ENCODE peak calls at places on chromosomes 7 and 10, in ten cellular contexts. One of them, this sample, is unnamed.

GRCh38 chr10:46091080-46091833 is 45.2 kb upstream of the MSMB start:
- DNase-seq in neuronal stem cell: no peak
- DNase-seq in ascending aorta: no peak
- DNase-seq in mesendoderm: no peak
- DNase-seq in IMR-90: no peak
- DNase-seq in CD4-positive, alpha-beta T cell: no peak
- DNase-seq in fibroblast of lung: no peak
- DNase-seq in lower lobe of right lung: no peak
- DNase-seq in right atrium auricular region: peak
- DNase-seq in SJSA1: no peak
- DNase-seq in this sample: no peak

GRCh38 chr7:133590795-133591194 is 337.9 kb downstream of the EXOC4 start:
- DNase-seq in neuronal stem cell: no peak
- DNase-seq in ascending aorta: no peak
- DNase-seq in mesendoderm: no peak
- DNase-seq in IMR-90: no peak
- DNase-seq in CD4-positive, alpha-beta T cell: no peak
- DNase-seq in fibroblast of lung: no peak
- DNase-seq in lower lobe of right lung: no peak
- DNase-seq in right atrium auricular region: no peak
- DNase-seq in SJSA1: no peak
- DNase-seq in this sample: no peak

GRCh38 chr7:42274052-42274451 is 37.0 kb upstream of the GLI3 start:
- DNase-seq in neuronal stem cell: no peak
- DNase-seq in ascending aorta: no peak
- DNase-seq in mesendoderm: no peak
- DNase-seq in IMR-90: peak
- DNase-seq in CD4-positive, alpha-beta T cell: no peak
- DNase-seq in fibroblast of lung: peak
- DNase-seq in lower lobe of right lung: no peak
- DNase-seq in right atrium auricular region: no peak
- DNase-seq in SJSA1: no peak
- DNase-seq in this sample: no peak

GRCh38 chr7:134678115-134678514 is 31.5 kb downstream of the BPGM start:
- DNase-seq in neuronal stem cell: no peak
- DNase-seq in ascending aorta: no peak
- DNase-seq in mesendoderm: peak
- DNase-seq in IMR-90: no peak
- DNase-seq in CD4-positive, alpha-beta T cell: no peak
- DNase-seq in fibroblast of lung: no peak
- DNase-seq in lower lobe of right lung: no peak
- DNase-seq in right atrium auricular region: no peak
- DNase-seq in SJSA1: no peak
- DNase-seq in this sample: no peak

GRCh38 chr7:153027210-153027609 is 267.7 kb downstream of the ACTR3B start:
- DNase-seq in neuronal stem cell: no peak
- DNase-seq in ascending aorta: no peak
- DNase-seq in mesendoderm: no peak
- DNase-seq in IMR-90: no peak
- DNase-seq in CD4-positive, alpha-beta T cell: no peak
- DNase-seq in fibroblast of lung: no peak
- DNase-seq in lower lobe of right lung: no peak
- DNase-seq in right atrium auricular region: no peak
- DNase-seq in SJSA1: no peak
- DNase-seq in this sample: no peak

GRCh38 chr7:36346260-36346831 is 43.3 kb upstream of the ANLN start:
- DNase-seq in neuronal stem cell: no peak
- DNase-seq in ascending aorta: no peak
- DNase-seq in mesendoderm: no peak
- DNase-seq in IMR-90: no peak
- DNase-seq in CD4-positive, alpha-beta T cell: no peak
- DNase-seq in fibroblast of lung: no peak
- DNase-seq in lower lobe of right lung: no peak
- DNase-seq in right atrium auricular region: no peak
- DNase-seq in SJSA1: no peak
- DNase-seq in this sample: no peak

GRCh38 chr7:105638324-105638723 is 57.0 kb upstream of the EFCAB10 start:
- DNase-seq in neuronal stem cell: no peak
- DNase-seq in ascending aorta: no peak
- DNase-seq in mesendoderm: no peak
- DNase-seq in IMR-90: no peak
- DNase-seq in CD4-positive, alpha-beta T cell: no peak
- DNase-seq in fibroblast of lung: no peak
- DNase-seq in lower lobe of right lung: no peak
- DNase-seq in right atrium auricular region: no peak
- DNase-seq in SJSA1: no peak
- DNase-seq in this sample: no peak

GRCh38 chr7:28990200-28990960 is 32.2 kb upstream of the TRIL start:
- DNase-seq in neuronal stem cell: no peak
- DNase-seq in ascending aorta: no peak
- DNase-seq in mesendoderm: no peak
- DNase-seq in IMR-90: no peak
- DNase-seq in CD4-positive, alpha-beta T cell: no peak
- DNase-seq in fibroblast of lung: peak
- DNase-seq in lower lobe of right lung: no peak
- DNase-seq in right atrium auricular region: no peak
- DNase-seq in SJSA1: no peak
- DNase-seq in this sample: no peak

GRCh38 chr7:46636022-46636421 is 715.0 kb upstream of the IGFBP3 start:
- DNase-seq in neuronal stem cell: no peak
- DNase-seq in ascending aorta: no peak
- DNase-seq in mesendoderm: no peak
- DNase-seq in IMR-90: no peak
- DNase-seq in CD4-positive, alpha-beta T cell: no peak
- DNase-seq in fibroblast of lung: no peak
- DNase-seq in lower lobe of right lung: no peak
- DNase-seq in right atrium auricular region: no peak
- DNase-seq in SJSA1: no peak
- DNase-seq in this sample: no peak

GRCh38 chr10:1467450-1467849 is 269.9 kb downstream of the ADARB2 start:
- DNase-seq in neuronal stem cell: no peak
- DNase-seq in ascending aorta: no peak
- DNase-seq in mesendoderm: no peak
- DNase-seq in IMR-90: no peak
- DNase-seq in CD4-positive, alpha-beta T cell: no peak
- DNase-seq in fibroblast of lung: no peak
- DNase-seq in lower lobe of right lung: no peak
- DNase-seq in right atrium auricular region: no peak
- DNase-seq in SJSA1: no peak
- DNase-seq in this sample: no peak

GRCh38 chr7:7772385-7772784 is 54.0 kb upstream of the RPA3 start:
- DNase-seq in neuronal stem cell: no peak
- DNase-seq in ascending aorta: no peak
- DNase-seq in mesendoderm: no peak
- DNase-seq in IMR-90: peak
- DNase-seq in CD4-positive, alpha-beta T cell: no peak
- DNase-seq in fibroblast of lung: peak
- DNase-seq in lower lobe of right lung: no peak
- DNase-seq in right atrium auricular region: no peak
- DNase-seq in SJSA1: peak
- DNase-seq in this sample: no peak

DNA sequence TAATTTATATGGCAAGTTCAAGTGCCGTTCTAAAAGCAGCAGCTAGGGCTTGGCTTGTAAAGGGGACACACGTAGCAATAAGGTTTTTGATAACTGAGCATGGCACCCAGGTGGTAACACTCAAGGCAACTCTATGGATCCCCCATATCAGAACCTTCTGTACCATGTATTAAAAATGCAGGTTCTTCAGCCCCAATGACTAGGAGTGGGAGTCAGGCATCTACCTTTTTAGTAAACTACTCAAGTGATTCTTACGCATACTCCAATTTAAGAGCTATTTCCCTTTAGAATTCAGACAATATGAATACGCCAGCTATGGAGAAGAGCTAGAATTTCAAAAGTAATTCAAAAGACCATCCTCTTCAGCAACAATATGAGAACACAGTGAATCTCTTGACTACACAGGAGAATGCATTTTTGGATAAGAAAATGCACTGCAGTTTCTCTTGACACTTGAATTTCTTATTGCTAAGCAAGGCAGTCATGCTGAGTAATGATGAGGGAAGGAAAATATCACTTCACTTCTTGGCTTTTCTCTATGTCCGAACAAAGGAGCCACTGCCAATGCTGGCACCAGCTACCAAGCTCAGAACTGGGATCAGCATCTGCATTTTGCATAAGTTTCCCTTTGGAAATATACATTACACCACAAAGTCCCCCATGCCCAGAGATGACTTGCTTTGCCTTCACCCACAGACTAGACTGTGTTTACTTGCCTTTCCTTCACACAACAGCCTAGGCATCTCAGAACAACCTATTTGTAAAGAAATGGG is 53.5 kb downstream of the ABLIM1 start:
- DNase-seq in neuronal stem cell: no peak
- DNase-seq in ascending aorta: no peak
- DNase-seq in mesendoderm: no peak
- DNase-seq in IMR-90: no peak
- DNase-seq in CD4-positive, alpha-beta T cell: no peak
- DNase-seq in fibroblast of lung: no peak
- DNase-seq in lower lobe of right lung: no peak
- DNase-seq in right atrium auricular region: no peak
- DNase-seq in SJSA1: no peak
- DNase-seq in this sample: no peak
- H3K27ac ChIP-seq in neuronal stem cell: no peak
- H3K27ac ChIP-seq in ascending aorta: peak
- H3K27ac ChIP-seq in mesendoderm: no peak
- H3K27ac ChIP-seq in IMR-90: no peak
- H3K27ac ChIP-seq in CD4-positive, alpha-beta T cell: no peak
- H3K27ac ChIP-seq in fibroblast of lung: no peak
- H3K27ac ChIP-seq in lower lobe of right lung: peak
- H3K27ac ChIP-seq in right atrium auricular region: peak
- H3K27ac ChIP-seq in SJSA1: no peak
- H3K27ac ChIP-seq in this sample: no peak

GRCh38 chr10:86393401-86393800 is 26.8 kb upstream of the GRID1 start:
- DNase-seq in neuronal stem cell: no peak
- DNase-seq in ascending aorta: no peak
- DNase-seq in mesendoderm: no peak
- DNase-seq in IMR-90: no peak
- DNase-seq in CD4-positive, alpha-beta T cell: no peak
- DNase-seq in fibroblast of lung: no peak
- DNase-seq in lower lobe of right lung: no peak
- DNase-seq in right atrium auricular region: peak
- DNase-seq in SJSA1: no peak
- DNase-seq in this sample: no peak
- H3K27ac ChIP-seq in neuronal stem cell: no peak
- H3K27ac ChIP-seq in ascending aorta: no peak
- H3K27ac ChIP-seq in mesendoderm: no peak
- H3K27ac ChIP-seq in IMR-90: no peak
- H3K27ac ChIP-seq in CD4-positive, alpha-beta T cell: no peak
- H3K27ac ChIP-seq in fibroblast of lung: no peak
- H3K27ac ChIP-seq in lower lobe of right lung: no peak
- H3K27ac ChIP-seq in right atrium auricular region: no peak
- H3K27ac ChIP-seq in SJSA1: no peak
- H3K27ac ChIP-seq in this sample: no peak

GRCh38 chr10:103472005-103472404 is 7.0 kb downstream of the CALHM3 start:
- DNase-seq in neuronal stem cell: no peak
- DNase-seq in ascending aorta: no peak
- DNase-seq in mesendoderm: no peak
- DNase-seq in IMR-90: no peak
- DNase-seq in CD4-positive, alpha-beta T cell: no peak
- DNase-seq in fibroblast of lung: no peak
- DNase-seq in lower lobe of right lung: no peak
- DNase-seq in right atrium auricular region: no peak
- DNase-seq in SJSA1: no peak
- DNase-seq in this sample: no peak
- H3K27ac ChIP-seq in neuronal stem cell: no peak
- H3K27ac ChIP-seq in ascending aorta: no peak
- H3K27ac ChIP-seq in mesendoderm: no peak
- H3K27ac ChIP-seq in IMR-90: no peak
- H3K27ac ChIP-seq in CD4-positive, alpha-beta T cell: no peak
- H3K27ac ChIP-seq in fibroblast of lung: no peak
- H3K27ac ChIP-seq in lower lobe of right lung: peak
- H3K27ac ChIP-seq in right atrium auricular region: no peak
- H3K27ac ChIP-seq in SJSA1: no peak
- H3K27ac ChIP-seq in this sample: no peak

GRCh38 chr7:100215895-100216294 is 3.9 kb upstream of the PVRIG start:
- DNase-seq in neuronal stem cell: no peak
- DNase-seq in ascending aorta: no peak
- DNase-seq in mesendoderm: no peak
- DNase-seq in IMR-90: peak
- DNase-seq in CD4-positive, alpha-beta T cell: no peak
- DNase-seq in fibroblast of lung: peak
- DNase-seq in lower lobe of right lung: no peak
- DNase-seq in right atrium auricular region: no peak
- DNase-seq in SJSA1: no peak
- DNase-seq in this sample: peak
- H3K27ac ChIP-seq in neuronal stem cell: no peak
- H3K27ac ChIP-seq in ascending aorta: no peak
- H3K27ac ChIP-seq in mesendoderm: no peak
- H3K27ac ChIP-seq in IMR-90: no peak
- H3K27ac ChIP-seq in CD4-positive, alpha-beta T cell: no peak
- H3K27ac ChIP-seq in fibroblast of lung: no peak
- H3K27ac ChIP-seq in lower lobe of right lung: no peak
- H3K27ac ChIP-seq in right atrium auricular region: no peak
- H3K27ac ChIP-seq in SJSA1: no peak
- H3K27ac ChIP-seq in this sample: no peak

GRCh38 chr10:20962165-20962564 is 65.1 kb upstream of the NEBL start:
- DNase-seq in neuronal stem cell: no peak
- DNase-seq in ascending aorta: no peak
- DNase-seq in mesendoderm: no peak
- DNase-seq in IMR-90: no peak
- DNase-seq in CD4-positive, alpha-beta T cell: no peak
- DNase-seq in fibroblast of lung: no peak
- DNase-seq in lower lobe of right lung: no peak
- DNase-seq in right atrium auricular region: no peak
- DNase-seq in SJSA1: no peak
- DNase-seq in this sample: no peak
- H3K27ac ChIP-seq in neuronal stem cell: no peak
- H3K27ac ChIP-seq in ascending aorta: no peak
- H3K27ac ChIP-seq in mesendoderm: no peak
- H3K27ac ChIP-seq in IMR-90: no peak
- H3K27ac ChIP-seq in CD4-positive, alpha-beta T cell: no peak
- H3K27ac ChIP-seq in fibroblast of lung: no peak
- H3K27ac ChIP-seq in lower lobe of right lung: no peak
- H3K27ac ChIP-seq in right atrium auricular region: no peak
- H3K27ac ChIP-seq in SJSA1: no peak
- H3K27ac ChIP-seq in this sample: no peak

GRCh38 chr7:74312418-74313021 is 23.3 kb downstream of the CLIP2 start:
- DNase-seq in neuronal stem cell: no peak
- DNase-seq in ascending aorta: no peak
- DNase-seq in mesendoderm: no peak
- DNase-seq in IMR-90: no peak
- DNase-seq in CD4-positive, alpha-beta T cell: no peak
- DNase-seq in fibroblast of lung: no peak
- DNase-seq in lower lobe of right lung: no peak
- DNase-seq in right atrium auricular region: no peak
- DNase-seq in SJSA1: no peak
- DNase-seq in this sample: no peak
- H3K27ac ChIP-seq in neuronal stem cell: no peak
- H3K27ac ChIP-seq in ascending aorta: no peak
- H3K27ac ChIP-seq in mesendoderm: no peak
- H3K27ac ChIP-seq in IMR-90: no peak
- H3K27ac ChIP-seq in CD4-positive, alpha-beta T cell: no peak
- H3K27ac ChIP-seq in fibroblast of lung: no peak
- H3K27ac ChIP-seq in lower lobe of right lung: no peak
- H3K27ac ChIP-seq in right atrium auricular region: no peak
- H3K27ac ChIP-seq in SJSA1: no peak
- H3K27ac ChIP-seq in this sample: no peak

DNA sequence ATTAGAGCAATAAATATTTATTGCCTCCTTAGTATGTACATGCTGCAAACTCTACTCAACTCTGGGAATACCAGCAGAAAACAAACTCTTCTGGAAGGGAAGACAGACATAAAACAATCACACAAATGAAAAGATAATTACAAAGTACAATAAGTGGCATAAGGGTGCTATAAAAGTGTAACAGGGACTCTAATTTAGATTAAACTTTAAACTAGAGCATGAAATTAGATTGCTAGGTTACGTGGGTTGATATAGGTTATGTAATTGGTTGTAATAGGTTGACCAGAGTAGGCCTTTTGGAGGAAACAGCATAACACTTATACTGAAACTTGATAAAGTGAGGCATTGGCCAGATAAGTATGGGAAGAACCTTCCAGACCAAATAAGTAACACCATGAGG is 26.2 kb upstream of the DKK1 start:
- DNase-seq in neuronal stem cell: no peak
- DNase-seq in ascending aorta: no peak
- DNase-seq in mesendoderm: no peak
- DNase-seq in IMR-90: no peak
- DNase-seq in CD4-positive, alpha-beta T cell: no peak
- DNase-seq in fibroblast of lung: no peak
- DNase-seq in lower lobe of right lung: no peak
- DNase-seq in right atrium auricular region: no peak
- DNase-seq in SJSA1: no peak
- DNase-seq in this sample: no peak
- H3K27ac ChIP-seq in neuronal stem cell: no peak
- H3K27ac ChIP-seq in ascending aorta: no peak
- H3K27ac ChIP-seq in mesendoderm: no peak
- H3K27ac ChIP-seq in IMR-90: no peak
- H3K27ac ChIP-seq in CD4-positive, alpha-beta T cell: no peak
- H3K27ac ChIP-seq in fibroblast of lung: no peak
- H3K27ac ChIP-seq in lower lobe of right lung: no peak
- H3K27ac ChIP-seq in right atrium auricular region: no peak
- H3K27ac ChIP-seq in SJSA1: no peak
- H3K27ac ChIP-seq in this sample: no peak